ENCODE peak calls at places on chromosomes 1 and 21, in eight cellular contexts. R is iPS DF 6.9, K is IMR-90, W is AG04450, U is fibroblast of mammary gland, P is lung, C is lower leg skin, O is K562. L is an unnamed sample.

GRCh38 chr1:162538815-162539431 is 22.6 kb upstream of the UAP1 start:
- DNase-seq in R (no peak), K (peak), W (peak), U (peak), P (no peak), C (no peak), O (no peak), L (no peak)

GRCh38 chr1:58780586-58781452 is 3.0 kb downstream of the JUN start:
- DNase-seq in R (no peak), K (peak), W (no peak), U (no peak), P (no peak), C (no peak), O (no peak), L (no peak)

GRCh38 chr1:17601643-17602382 is 62.3 kb downstream of the ARHGEF10L start:
- DNase-seq in R (no peak), K (no peak), W (no peak), U (no peak), P (no peak), C (no peak), O (peak), L (no peak)

GRCh38 chr1:31943546-31944184 is 5.5 kb upstream of the PTP4A2 start:
- DNase-seq in R (no peak), K (no peak), W (no peak), U (peak), P (no peak), C (no peak), O (no peak), L (no peak)

GRCh38 chr1:31181515-31182343 is 58.0 kb downstream of the NKAIN1 start:
- DNase-seq in R (peak), K (no peak), W (no peak), U (peak), P (peak), C (peak), O (peak), L (no peak)

GRCh38 chr1:89980605-89981004 is 14.3 kb upstream of the ZNF326 start:
- DNase-seq in R (no peak), K (no peak), W (no peak), U (no peak), P (no peak), C (no peak), O (no peak), L (no peak)

GRCh38 chr1:62082456-62083363 is 111.9 kb upstream of the L1TD1 start:
- DNase-seq in R (peak), K (peak), W (no peak), U (peak), P (no peak), C (no peak), O (peak), L (peak)

GRCh38 chr21:43268804-43269186 is 100.0 kb downstream of the CRYAA start:
- DNase-seq in R (no peak), K (no peak), W (no peak), U (no peak), P (no peak), C (no peak), O (no peak), L (no peak)

GRCh38 chr1:115196291-115196690 is 107.0 kb upstream of the TSPAN2 start:
- DNase-seq in R (no peak), K (no peak), W (no peak), U (no peak), P (no peak), C (no peak), O (no peak), L (no peak)

GRCh38 chr1:240695416-240695815 is 83.5 kb upstream of the GREM2 start:
- DNase-seq in R (no peak), K (no peak), W (no peak), U (no peak), P (no peak), C (no peak), O (no peak), L (no peak)

GRCh38 chr1:229155472-229155871 is 115.4 kb upstream of the RAB4A start:
- DNase-seq in R (no peak), K (no peak), W (no peak), U (peak), P (no peak), C (no peak), O (no peak), L (no peak)

GRCh38 chr1:178724734-178725602 is at the start of gene RALGPS2:
- DNase-seq in R (no peak), K (peak), W (no peak), U (peak), P (peak), C (peak), O (peak), L (peak)

GRCh38 chr1:54583307-54583686 is 35.3 kb downstream of the ACOT11 start:
- DNase-seq in R (no peak), K (no peak), W (no peak), U (no peak), P (no peak), C (no peak), O (no peak), L (no peak)

GRCh38 chr1:202004711-202005110 is 5.7 kb upstream of the ELF3 start:
- DNase-seq in R (no peak), K (no peak), W (no peak), U (no peak), P (no peak), C (no peak), O (no peak), L (no peak)

GRCh38 chr1:233656700-233657099 is 42.8 kb downstream of the KCNK1 start:
- DNase-seq in R (no peak), K (no peak), W (no peak), U (no peak), P (no peak), C (no peak), O (no peak), L (no peak)

GRCh38 chr1:37169743-37170275 is 135.5 kb upstream of the GRIK3 start:
- DNase-seq in R (no peak), K (no peak), W (no peak), U (no peak), P (no peak), C (no peak), O (no peak), L (no peak)

GRCh38 chr21:35559128-35559831 is 501.0 kb downstream of the SETD4 start:
- DNase-seq in R (no peak), K (peak), W (peak), U (peak), P (no peak), C (no peak), O (peak), L (no peak)

GRCh38 chr1:193458628-193459027 is 272.2 kb upstream of the B3GALT2 start:
- DNase-seq in R (no peak), K (no peak), W (no peak), U (no peak), P (no peak), C (no peak), O (no peak), L (no peak)

GRCh38 chr1:8540266-8540926 is 222.5 kb downstream of the SLC45A1 start:
- DNase-seq in R (no peak), K (peak), W (peak), U (peak), P (no peak), C (no peak), O (no peak), L (no peak)

GRCh38 chr1:245765241-245766000 is 610.6 kb downstream of the KIF26B start:
- DNase-seq in R (no peak), K (peak), W (peak), U (peak), P (no peak), C (no peak), O (no peak), L (no peak)

GRCh38 chr1:88191917-88192316 is 492.2 kb upstream of the PKN2 start:
- DNase-seq in R (no peak), K (no peak), W (no peak), U (no peak), P (no peak), C (no peak), O (no peak), L (no peak)

GRCh38 chr21:21179619-21180336 is 181.6 kb downstream of the NCAM2 start:
- DNase-seq in R (no peak), K (no peak), W (no peak), U (no peak), P (no peak), C (no peak), O (peak), L (no peak)

GRCh38 chr1:42999308-42999707 is 40.6 kb upstream of the SLC2A1 start:
- DNase-seq in R (no peak), K (peak), W (no peak), U (no peak), P (no peak), C (no peak), O (no peak), L (no peak)

GRCh38 chr1:10755977-10756521 is 40.4 kb downstream of the CASZ1 start:
- DNase-seq in R (no peak), K (no peak), W (no peak), U (peak), P (peak), C (peak), O (peak), L (no peak)

GRCh38 chr1:236027096-236027495 is 37.8 kb downstream of the NID1 start:
- DNase-seq in R (no peak), K (no peak), W (no peak), U (no peak), P (no peak), C (no peak), O (no peak), L (no peak)

GRCh38 chr1:243543501-243543900 is 287.7 kb downstream of the SDCCAG8 start:
- DNase-seq in R (no peak), K (no peak), W (no peak), U (no peak), P (no peak), C (no peak), O (no peak), L (no peak)

GRCh38 chr1:78333426-78334012 is 157.3 kb upstream of the PTGFR start:
- DNase-seq in R (peak), K (peak), W (peak), U (peak), P (no peak), C (no peak), O (no peak), L (no peak)

GRCh38 chr1:13228343-13228781 is 2.4 kb upstream of the PRAMEF18 start:
- DNase-seq in R (no peak), K (no peak), W (no peak), U (no peak), P (peak), C (no peak), O (peak), L (no peak)

GRCh38 chr21:18142639-18143038 is 102.0 kb upstream of the CHODL start:
- DNase-seq in R (no peak), K (no peak), W (no peak), U (no peak), P (no peak), C (no peak), O (no peak), L (no peak)

GRCh38 chr21:42108941-42109340 is 37.8 kb downstream of the UMODL1 start:
- DNase-seq in R (no peak), K (no peak), W (no peak), U (no peak), P (no peak), C (no peak), O (no peak), L (no peak)

GRCh38 chr21:42109873-42110525 is 38.9 kb downstream of the UMODL1 start:
- DNase-seq in R (no peak), K (no peak), W (no peak), U (no peak), P (no peak), C (no peak), O (no peak), L (no peak)

GRCh38 chr21:42110691-42111469 is 39.8 kb downstream of the UMODL1 start:
- DNase-seq in R (no peak), K (no peak), W (no peak), U (no peak), P (no peak), C (no peak), O (no peak), L (no peak)

GRCh38 chr21:42108554-42108885 is 37.4 kb downstream of the UMODL1 start:
- DNase-seq in R (no peak), K (no peak), W (no peak), U (no peak), P (no peak), C (no peak), O (no peak), L (no peak)

DNA sequence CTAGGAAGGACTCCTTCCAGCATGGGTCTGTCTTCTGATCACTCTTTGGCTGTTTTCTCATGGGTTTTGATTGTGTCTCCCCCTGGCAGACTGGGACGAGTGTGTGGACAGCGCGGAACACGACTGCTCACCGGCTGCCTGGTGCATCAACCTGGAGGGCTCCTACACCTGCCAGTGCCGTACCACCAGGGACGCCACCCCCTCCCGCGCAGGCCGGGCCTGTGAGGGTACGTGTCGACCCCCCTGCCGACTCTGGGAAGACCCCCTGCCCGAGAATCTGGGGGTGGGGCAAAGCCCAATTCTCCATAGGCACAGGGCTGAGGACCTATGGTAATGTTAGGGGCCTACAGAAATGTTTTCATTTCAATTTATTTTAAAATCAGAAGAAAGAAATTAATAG is 38.4 kb downstream of the UMODL1 start:
- DNase-seq in R (no peak), K (no peak), W (no peak), U (no peak), P (no peak), C (no peak), O (no peak), L (no peak)
- H3K4me3 ChIP-seq in R (no peak), K (no peak), W (no peak), U (no peak), P (no peak), C (no peak), O (no peak), L (no peak)

GRCh38 chr1:119647734-119648619 is at the start of gene ZNF697:
- DNase-seq in R (no peak), K (peak), W (peak), U (peak), P (peak), C (peak), O (peak), L (peak)

GRCh38 chr1:119648620-119649004 is 546 bp upstream of the ZNF697 start:
- DNase-seq in R (no peak), K (no peak), W (no peak), U (no peak), P (no peak), C (no peak), O (no peak), L (no peak)

GRCh38 chr1:119651133-119651532 is 3.1 kb upstream of the ZNF697 start:
- DNase-seq in R (no peak), K (no peak), W (no peak), U (no peak), P (no peak), C (no peak), O (no peak), L (no peak)

GRCh38 chr1:119646521-119647227 is 1.4 kb downstream of the ZNF697 start:
- DNase-seq in R (no peak), K (peak), W (no peak), U (peak), P (no peak), C (no peak), O (peak), L (no peak)

GRCh38 chr1:119647228-119647733 is 785 bp downstream of the ZNF697 start:
- DNase-seq in R (no peak), K (no peak), W (no peak), U (no peak), P (no peak), C (no peak), O (peak), L (no peak)
- H3K4me3 ChIP-seq in R (peak), K (peak), W (peak), U (peak), P (peak), C (peak), O (peak), L (peak)

GRCh38 chr1:155645024-155645423 is 35.0 kb downstream of the MSTO1 start:
- DNase-seq in R (no peak), K (no peak), W (no peak), U (peak), P (no peak), C (no peak), O (no peak), L (no peak)

GRCh38 chr1:155643230-155643629 is 33.2 kb downstream of the MSTO1 start:
- DNase-seq in R (no peak), K (no peak), W (no peak), U (no peak), P (no peak), C (no peak), O (no peak), L (no peak)

GRCh38 chr1:155648207-155649147 is 38.5 kb downstream of the MSTO1 start:
- DNase-seq in R (no peak), K (peak), W (peak), U (peak), P (peak), C (peak), O (no peak), L (peak)

GRCh38 chr1:155645648-155646047 is 35.6 kb downstream of the MSTO1 start:
- DNase-seq in R (no peak), K (no peak), W (no peak), U (peak), P (no peak), C (no peak), O (no peak), L (no peak)

GRCh38 chr1:155646307-155646706 is 36.3 kb downstream of the MSTO1 start:
- DNase-seq in R (no peak), K (peak), W (no peak), U (peak), P (no peak), C (peak), O (no peak), L (no peak)
- H3K4me3 ChIP-seq in R (no peak), K (no peak), W (peak), U (no peak), P (no peak), C (no peak), O (no peak), L (no peak)

DNA sequence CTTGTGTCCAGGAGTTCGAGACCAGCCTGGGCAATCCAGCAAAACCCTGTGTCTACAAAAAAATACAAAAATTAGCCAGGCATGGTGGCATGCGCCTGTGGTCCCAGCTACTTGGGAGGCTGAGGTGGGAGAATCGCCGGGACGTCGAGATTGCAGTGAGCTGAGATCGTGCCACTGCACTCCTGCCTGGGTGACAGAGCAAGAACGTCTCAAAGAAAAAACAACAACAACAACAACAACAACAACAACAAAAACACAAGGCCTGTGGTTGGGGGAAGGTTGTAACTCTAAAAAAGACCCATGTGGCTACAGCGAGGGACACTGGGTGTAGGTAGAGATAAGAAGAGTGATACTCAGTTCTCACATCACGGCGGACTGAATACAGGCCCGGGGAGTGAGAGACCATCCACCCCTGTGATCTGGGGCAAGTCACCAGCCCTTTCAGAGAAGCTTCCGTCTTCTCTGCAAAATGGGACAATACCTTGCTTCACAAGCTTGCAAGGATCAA is 848 bp upstream of the CDC42 start:
- DNase-seq in R (no peak), K (no peak), W (no peak), U (no peak), P (no peak), C (no peak), O (peak), L (no peak)
- H3K4me3 ChIP-seq in R (no peak), K (no peak), W (no peak), U (no peak), P (no peak), C (no peak), O (peak), L (peak)

DNA sequence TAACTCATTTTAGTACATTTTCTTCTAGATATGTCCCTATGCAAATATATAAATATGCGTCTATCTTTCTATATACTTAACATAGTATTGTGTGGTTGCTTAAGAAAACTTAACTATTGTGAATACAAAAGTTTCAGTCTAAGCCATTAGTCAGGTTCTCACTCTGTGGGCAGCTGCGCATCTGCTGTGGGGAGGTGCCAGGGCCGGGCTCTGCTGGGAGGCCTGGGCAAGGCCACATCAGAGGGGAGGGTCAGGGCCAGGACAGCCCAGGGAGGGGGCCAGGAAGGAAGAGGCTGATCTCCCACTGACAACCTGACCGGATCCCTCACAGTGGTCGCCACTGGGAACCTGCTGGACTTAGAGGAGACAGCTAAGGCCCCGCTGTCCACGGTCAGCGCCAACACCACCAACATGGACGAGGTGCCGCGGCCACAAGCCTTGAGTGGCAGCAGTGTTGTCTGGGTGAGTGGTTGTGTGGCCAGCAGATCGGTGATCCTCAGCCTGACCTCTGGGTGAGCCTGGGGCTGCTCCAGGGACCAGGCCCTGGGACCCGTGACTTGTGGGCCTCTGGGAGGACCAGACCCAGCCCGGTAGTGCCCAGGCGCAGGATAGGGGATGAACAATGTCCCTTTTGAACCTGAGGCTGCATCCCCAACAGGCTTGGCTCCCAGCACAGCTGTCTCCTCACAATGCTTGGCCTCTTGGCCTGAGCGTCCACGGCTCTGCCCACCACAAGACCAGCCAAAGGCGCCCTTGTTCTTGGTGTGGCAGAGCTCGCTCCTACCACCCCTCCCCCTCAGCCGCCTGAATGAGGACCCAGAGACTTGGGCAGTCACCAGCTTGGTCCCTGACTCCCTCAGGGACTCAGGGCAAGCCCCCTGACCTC is 20.2 kb downstream of the LDLRAP1 start:
- DNase-seq in R (no peak), K (no peak), W (no peak), U (no peak), P (no peak), C (no peak), O (no peak), L (no peak)
- H3K4me3 ChIP-seq in R (no peak), K (no peak), W (no peak), U (no peak), P (no peak), C (no peak), O (no peak), L (no peak)

GRCh38 chr1:212231372-212231771 is 53.8 kb upstream of the PPP2R5A start:
- DNase-seq in R (no peak), K (no peak), W (no peak), U (no peak), P (no peak), C (no peak), O (no peak), L (no peak)

GRCh38 chr1:212232020-212232570 is 53.1 kb upstream of the PPP2R5A start:
- DNase-seq in R (no peak), K (no peak), W (no peak), U (peak), P (no peak), C (no peak), O (no peak), L (no peak)

GRCh38 chr1:212228591-212229119 is 56.6 kb upstream of the PPP2R5A start:
- DNase-seq in R (no peak), K (no peak), W (no peak), U (no peak), P (peak), C (no peak), O (no peak), L (no peak)

GRCh38 chr1:212229654-212230053 is 55.6 kb upstream of the PPP2R5A start:
- DNase-seq in R (no peak), K (peak), W (peak), U (peak), P (no peak), C (no peak), O (no peak), L (no peak)

DNA sequence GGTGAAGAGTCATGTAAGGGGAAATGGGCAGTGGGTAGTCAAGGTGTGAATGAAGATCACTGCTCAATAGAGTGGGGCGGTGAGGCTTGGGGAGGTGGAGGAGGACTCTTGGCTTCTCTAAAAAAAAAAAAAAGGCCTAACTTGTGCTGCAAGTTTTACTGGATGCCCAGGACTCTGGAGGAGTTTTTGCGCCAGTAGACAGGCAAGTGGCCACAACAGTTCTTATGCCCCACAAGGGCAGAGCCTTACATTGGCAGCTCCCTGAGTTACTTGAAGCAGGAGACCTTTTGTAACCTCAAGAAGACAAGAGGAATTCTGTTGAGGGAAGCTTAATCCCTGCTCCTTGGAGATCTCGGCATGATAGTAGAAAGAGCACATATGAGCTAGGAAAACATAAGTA is 54.9 kb upstream of the PPP2R5A start:
- DNase-seq in R (no peak), K (no peak), W (no peak), U (no peak), P (no peak), C (no peak), O (no peak), L (no peak)
- H3K4me3 ChIP-seq in R (no peak), K (no peak), W (no peak), U (no peak), P (no peak), C (no peak), O (no peak), L (no peak)

L was measured in neuronal stem cell.